ENCODE peak calls at places on chromosome X, in ten cellular contexts. One of them, this sample, is unnamed.

GRCh38 chrX:154457491-154458115 is 478 bp upstream of the PLXNA3 start:
- DNase-seq in body of pancreas: peak; percentile 49
- DNase-seq in astrocyte of the spinal cord: no peak
- DNase-seq in lower lobe of right lung: peak; percentile 60
- DNase-seq in colonic mucosa: peak; percentile 45
- DNase-seq in sigmoid colon: no peak
- DNase-seq in HepG2: no peak
- DNase-seq in adrenal gland: no peak
- DNase-seq in NT2/D1: no peak
- DNase-seq in AG09309: no peak
- DNase-seq in this sample: no peak

GRCh38 chrX:40164751-40165150 is 67.0 kb upstream of the BCOR start:
- DNase-seq in body of pancreas: no peak
- DNase-seq in astrocyte of the spinal cord: no peak
- DNase-seq in lower lobe of right lung: no peak
- DNase-seq in colonic mucosa: no peak
- DNase-seq in sigmoid colon: no peak
- DNase-seq in HepG2: no peak
- DNase-seq in adrenal gland: no peak
- DNase-seq in NT2/D1: no peak
- DNase-seq in AG09309: no peak
- DNase-seq in this sample: no peak

GRCh38 chrX:153875391-153876111 is 10.4 kb downstream of the L1CAM start:
- DNase-seq in body of pancreas: peak; percentile 60
- DNase-seq in astrocyte of the spinal cord: peak; percentile 5
- DNase-seq in lower lobe of right lung: peak; percentile 53
- DNase-seq in colonic mucosa: peak; percentile 49
- DNase-seq in sigmoid colon: no peak
- DNase-seq in HepG2: no peak
- DNase-seq in adrenal gland: peak; percentile 44
- DNase-seq in NT2/D1: no peak
- DNase-seq in AG09309: no peak
- DNase-seq in this sample: no peak

GRCh38 chrX:19709812-19710518 is 177.4 kb downstream of the SH3KBP1 start:
- DNase-seq in body of pancreas: no peak
- DNase-seq in astrocyte of the spinal cord: peak; percentile 85
- DNase-seq in lower lobe of right lung: no peak
- DNase-seq in colonic mucosa: no peak
- DNase-seq in sigmoid colon: no peak
- DNase-seq in HepG2: no peak
- DNase-seq in adrenal gland: peak; percentile 31
- DNase-seq in NT2/D1: no peak
- DNase-seq in AG09309: peak; percentile 78
- DNase-seq in this sample: no peak

GRCh38 chrX:150936556-150936955 is 38.1 kb upstream of the CD99L2 start:
- DNase-seq in body of pancreas: no peak
- DNase-seq in astrocyte of the spinal cord: no peak
- DNase-seq in lower lobe of right lung: no peak
- DNase-seq in colonic mucosa: no peak
- DNase-seq in sigmoid colon: no peak
- DNase-seq in HepG2: no peak
- DNase-seq in adrenal gland: no peak
- DNase-seq in NT2/D1: no peak
- DNase-seq in AG09309: peak; percentile 29
- DNase-seq in this sample: no peak

GRCh38 chrX:151227637-151228036 is 51.3 kb downstream of the GPR50 start:
- DNase-seq in body of pancreas: no peak
- DNase-seq in astrocyte of the spinal cord: no peak
- DNase-seq in lower lobe of right lung: no peak
- DNase-seq in colonic mucosa: no peak
- DNase-seq in sigmoid colon: no peak
- DNase-seq in HepG2: no peak
- DNase-seq in adrenal gland: no peak
- DNase-seq in NT2/D1: no peak
- DNase-seq in AG09309: no peak
- DNase-seq in this sample: no peak

GRCh38 chrX:101265869-101266428 is 25.2 kb downstream of the TAF7L start:
- DNase-seq in body of pancreas: no peak
- DNase-seq in astrocyte of the spinal cord: peak; percentile 66
- DNase-seq in lower lobe of right lung: no peak
- DNase-seq in colonic mucosa: no peak
- DNase-seq in sigmoid colon: no peak
- DNase-seq in HepG2: no peak
- DNase-seq in adrenal gland: no peak
- DNase-seq in NT2/D1: no peak
- DNase-seq in AG09309: no peak
- DNase-seq in this sample: no peak

GRCh38 chrX:154517101-154517781 is 1.2 kb upstream of the FAM3A start:
- DNase-seq in body of pancreas: no peak
- DNase-seq in astrocyte of the spinal cord: no peak
- DNase-seq in lower lobe of right lung: no peak
- DNase-seq in colonic mucosa: peak; percentile 70
- DNase-seq in sigmoid colon: peak; percentile 71
- DNase-seq in HepG2: peak; percentile 67
- DNase-seq in adrenal gland: no peak
- DNase-seq in NT2/D1: no peak
- DNase-seq in AG09309: no peak
- DNase-seq in this sample: no peak

GRCh38 chrX:54641530-54641929 is 111.5 kb downstream of the GNL3L start:
- DNase-seq in body of pancreas: no peak
- DNase-seq in astrocyte of the spinal cord: no peak
- DNase-seq in lower lobe of right lung: no peak
- DNase-seq in colonic mucosa: no peak
- DNase-seq in sigmoid colon: no peak
- DNase-seq in HepG2: no peak
- DNase-seq in adrenal gland: no peak
- DNase-seq in NT2/D1: no peak
- DNase-seq in AG09309: no peak
- DNase-seq in this sample: no peak

GRCh38 chrX:132908891-132909290 is 49.5 kb downstream of the HS6ST2 start:
- DNase-seq in body of pancreas: no peak
- DNase-seq in astrocyte of the spinal cord: no peak
- DNase-seq in lower lobe of right lung: no peak
- DNase-seq in colonic mucosa: no peak
- DNase-seq in sigmoid colon: no peak
- DNase-seq in HepG2: no peak
- DNase-seq in adrenal gland: no peak
- DNase-seq in NT2/D1: no peak
- DNase-seq in AG09309: no peak
- DNase-seq in this sample: no peak

GRCh38 chrX:7706032-7706431 is 136.9 kb upstream of the VCX start:
- DNase-seq in body of pancreas: no peak
- DNase-seq in astrocyte of the spinal cord: peak; percentile 6
- DNase-seq in lower lobe of right lung: no peak
- DNase-seq in colonic mucosa: no peak
- DNase-seq in sigmoid colon: no peak
- DNase-seq in HepG2: no peak
- DNase-seq in adrenal gland: no peak
- DNase-seq in NT2/D1: no peak
- DNase-seq in AG09309: no peak
- DNase-seq in this sample: no peak

GRCh38 chrX:33298622-33299021 is 87.3 kb upstream of the DMD start:
- DNase-seq in body of pancreas: no peak
- DNase-seq in astrocyte of the spinal cord: no peak
- DNase-seq in lower lobe of right lung: no peak
- DNase-seq in colonic mucosa: no peak
- DNase-seq in sigmoid colon: no peak
- DNase-seq in HepG2: no peak
- DNase-seq in adrenal gland: no peak
- DNase-seq in NT2/D1: no peak
- DNase-seq in AG09309: no peak
- DNase-seq in this sample: no peak

GRCh38 chrX:105552395-105552794 is 269.9 kb upstream of the NRK start:
- DNase-seq in body of pancreas: no peak
- DNase-seq in astrocyte of the spinal cord: peak; percentile 38
- DNase-seq in lower lobe of right lung: no peak
- DNase-seq in colonic mucosa: no peak
- DNase-seq in sigmoid colon: no peak
- DNase-seq in HepG2: no peak
- DNase-seq in adrenal gland: no peak
- DNase-seq in NT2/D1: no peak
- DNase-seq in AG09309: no peak
- DNase-seq in this sample: no peak

GRCh38 chrX:30875957-30876356 is 13.1 kb downstream of the TAB3 start:
- DNase-seq in body of pancreas: no peak
- DNase-seq in astrocyte of the spinal cord: peak; percentile 54
- DNase-seq in lower lobe of right lung: no peak
- DNase-seq in colonic mucosa: no peak
- DNase-seq in sigmoid colon: no peak
- DNase-seq in HepG2: peak; percentile 27
- DNase-seq in adrenal gland: no peak
- DNase-seq in NT2/D1: no peak
- DNase-seq in AG09309: peak; percentile 24
- DNase-seq in this sample: no peak

GRCh38 chrX:150364347-150365050 is 1.4 kb downstream of the MAMLD1 start:
- DNase-seq in body of pancreas: peak; percentile 23
- DNase-seq in astrocyte of the spinal cord: peak; percentile 1
- DNase-seq in lower lobe of right lung: peak; percentile 45
- DNase-seq in colonic mucosa: peak; percentile 24
- DNase-seq in sigmoid colon: no peak
- DNase-seq in HepG2: no peak
- DNase-seq in adrenal gland: peak; percentile 28
- DNase-seq in NT2/D1: no peak
- DNase-seq in AG09309: no peak
- DNase-seq in this sample: peak; percentile 34

GRCh38 chrX:14064632-14065432 is 35.1 kb upstream of the GEMIN8 start:
- DNase-seq in body of pancreas: no peak
- DNase-seq in astrocyte of the spinal cord: peak; percentile 17
- DNase-seq in lower lobe of right lung: no peak
- DNase-seq in colonic mucosa: peak; percentile 40
- DNase-seq in sigmoid colon: no peak
- DNase-seq in HepG2: no peak
- DNase-seq in adrenal gland: no peak
- DNase-seq in NT2/D1: no peak
- DNase-seq in AG09309: no peak
- DNase-seq in this sample: no peak

DNA sequence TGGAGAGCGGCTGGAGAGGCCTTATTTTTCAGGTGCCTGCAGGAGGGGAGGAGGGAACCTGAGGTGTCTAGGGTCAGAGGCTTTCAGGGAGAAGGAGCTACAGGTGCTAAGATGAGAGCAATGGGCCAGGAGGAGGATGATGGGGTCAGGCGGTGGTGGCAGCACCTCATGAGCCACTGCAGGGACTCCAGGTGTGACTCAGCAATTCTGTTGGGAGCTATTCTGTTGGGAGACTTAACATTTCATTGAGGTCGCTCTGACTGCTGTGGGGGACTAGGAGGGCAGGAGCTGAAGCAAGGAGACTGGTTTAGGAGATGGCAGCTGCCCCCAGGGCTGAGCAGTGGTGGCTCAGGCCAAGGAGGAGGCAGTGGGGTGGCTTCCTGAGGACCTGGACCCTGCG is 65.0 kb downstream of the CLDN34 start:
- DNase-seq in body of pancreas: no peak
- DNase-seq in astrocyte of the spinal cord: no peak
- DNase-seq in lower lobe of right lung: no peak
- DNase-seq in colonic mucosa: no peak
- DNase-seq in sigmoid colon: peak; percentile 34
- DNase-seq in HepG2: no peak
- DNase-seq in adrenal gland: no peak
- DNase-seq in NT2/D1: no peak
- DNase-seq in AG09309: no peak
- DNase-seq in this sample: no peak
- H3K4me3 ChIP-seq in body of pancreas: no peak overlapping the region
- H3K4me3 ChIP-seq in astrocyte of the spinal cord: no peak overlapping the region
- H3K4me3 ChIP-seq in lower lobe of right lung: no peak overlapping the region
- H3K4me3 ChIP-seq in colonic mucosa: no peak overlapping the region
- H3K4me3 ChIP-seq in sigmoid colon: no peak overlapping the region
- H3K4me3 ChIP-seq in HepG2: no peak overlapping the region
- H3K4me3 ChIP-seq in adrenal gland: no peak overlapping the region
- H3K4me3 ChIP-seq in NT2/D1: no peak overlapping the region
- H3K4me3 ChIP-seq in AG09309: no peak overlapping the region
- H3K4me3 ChIP-seq in this sample: no peak overlapping the region

GRCh38 chrX:72141372-72142004 is 9.8 kb upstream of the RTL5 start:
- DNase-seq in body of pancreas: no peak
- DNase-seq in astrocyte of the spinal cord: no peak
- DNase-seq in lower lobe of right lung: no peak
- DNase-seq in colonic mucosa: no peak
- DNase-seq in sigmoid colon: no peak
- DNase-seq in HepG2: no peak
- DNase-seq in adrenal gland: no peak
- DNase-seq in NT2/D1: no peak
- DNase-seq in AG09309: no peak
- DNase-seq in this sample: no peak
- H3K4me3 ChIP-seq in body of pancreas: no peak overlapping the region
- H3K4me3 ChIP-seq in astrocyte of the spinal cord: no peak overlapping the region
- H3K4me3 ChIP-seq in lower lobe of right lung: no peak overlapping the region
- H3K4me3 ChIP-seq in colonic mucosa: no peak overlapping the region
- H3K4me3 ChIP-seq in sigmoid colon: no peak overlapping the region
- H3K4me3 ChIP-seq in HepG2: no peak overlapping the region
- H3K4me3 ChIP-seq in adrenal gland: no peak overlapping the region
- H3K4me3 ChIP-seq in NT2/D1: no peak overlapping the region
- H3K4me3 ChIP-seq in AG09309: no peak overlapping the region
- H3K4me3 ChIP-seq in this sample: no peak overlapping the region

DNA sequence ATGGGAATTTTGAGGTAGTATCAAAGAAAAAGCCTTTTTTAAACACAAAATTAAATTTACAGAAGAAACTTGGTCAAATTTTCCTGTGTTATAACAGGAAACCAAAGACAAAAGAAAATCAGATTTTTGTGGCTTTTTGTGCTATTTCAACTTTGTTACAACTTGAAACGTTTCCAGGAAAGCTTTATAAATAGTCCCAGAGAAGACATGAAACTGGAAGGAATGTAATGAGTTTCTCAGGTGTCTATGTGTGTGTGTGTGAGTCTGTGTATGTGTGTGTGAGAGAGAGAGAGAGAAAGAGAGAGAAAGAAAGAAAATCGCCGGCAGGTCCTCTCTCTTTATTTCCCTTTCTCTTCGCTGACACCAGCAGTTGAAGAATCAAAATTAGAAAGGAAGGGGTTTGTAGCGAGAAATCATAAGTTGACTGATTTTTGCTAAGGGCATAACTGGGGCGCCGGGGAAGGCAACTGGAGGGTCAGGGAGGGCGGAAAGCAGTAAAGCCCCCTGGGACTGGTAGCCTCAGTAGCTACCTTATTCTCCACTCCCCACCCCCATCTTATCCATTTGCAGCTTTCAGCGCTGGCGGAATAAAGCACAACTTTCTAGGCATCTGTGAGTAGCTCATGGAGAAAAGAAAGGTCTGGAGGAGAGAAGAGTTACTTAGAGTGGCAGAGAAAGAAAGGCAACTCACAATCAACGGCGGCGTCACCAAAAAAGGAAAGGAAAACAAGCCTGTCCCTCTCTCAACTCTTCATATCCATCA is 1.4 kb downstream of the TMEM47 start:
- DNase-seq in body of pancreas: no peak
- DNase-seq in astrocyte of the spinal cord: peak; percentile 35
- DNase-seq in lower lobe of right lung: no peak
- DNase-seq in colonic mucosa: no peak
- DNase-seq in sigmoid colon: no peak
- DNase-seq in HepG2: no peak
- DNase-seq in adrenal gland: no peak
- DNase-seq in NT2/D1: no peak
- DNase-seq in AG09309: no peak
- DNase-seq in this sample: no peak
- H3K4me3 ChIP-seq in body of pancreas: peak overlapping the region; percentile 43
- H3K4me3 ChIP-seq in astrocyte of the spinal cord: peak overlapping the region; percentile 70
- H3K4me3 ChIP-seq in lower lobe of right lung: peak overlapping the region; percentile 55
- H3K4me3 ChIP-seq in colonic mucosa: peak overlapping the region; percentile 37
- H3K4me3 ChIP-seq in sigmoid colon: peak overlapping the region; percentile 67
- H3K4me3 ChIP-seq in HepG2: no peak overlapping the region
- H3K4me3 ChIP-seq in adrenal gland: peak overlapping the region; percentile 63
- H3K4me3 ChIP-seq in NT2/D1: peak overlapping the region; percentile 56
- H3K4me3 ChIP-seq in AG09309: peak overlapping the region; percentile 87
- H3K4me3 ChIP-seq in this sample: peak overlapping the region; percentile 50

GRCh38 chrX:21659320-21659719 is 1.2 kb upstream of the KLHL34 start:
- DNase-seq in body of pancreas: no peak
- DNase-seq in astrocyte of the spinal cord: no peak
- DNase-seq in lower lobe of right lung: no peak
- DNase-seq in colonic mucosa: no peak
- DNase-seq in sigmoid colon: no peak
- DNase-seq in HepG2: no peak
- DNase-seq in adrenal gland: no peak
- DNase-seq in NT2/D1: no peak
- DNase-seq in AG09309: no peak
- DNase-seq in this sample: no peak
- H3K4me3 ChIP-seq in body of pancreas: no peak overlapping the region
- H3K4me3 ChIP-seq in astrocyte of the spinal cord: no peak overlapping the region
- H3K4me3 ChIP-seq in lower lobe of right lung: no peak overlapping the region
- H3K4me3 ChIP-seq in colonic mucosa: no peak overlapping the region
- H3K4me3 ChIP-seq in sigmoid colon: no peak overlapping the region
- H3K4me3 ChIP-seq in HepG2: no peak overlapping the region
- H3K4me3 ChIP-seq in adrenal gland: no peak overlapping the region
- H3K4me3 ChIP-seq in NT2/D1: no peak overlapping the region
- H3K4me3 ChIP-seq in AG09309: no peak overlapping the region
- H3K4me3 ChIP-seq in this sample: no peak overlapping the region